ENCODE peak calls at places on chromosomes 12 and 14, in ten cellular contexts. S is AG04450, N is endothelial cell of umbilical vein, K is sigmoid colon, H is cardiac fibroblast, D is pancreas, P is right lobe of liver, U is foreskin fibroblast, I is ascending aorta, O is GM12865. B is an unnamed sample.

GRCh38 chr14:90087433-90087832 is 25.6 kb downstream of the KCNK13 start:
- DNase-seq in S (peak), O (peak), P (no peak), H (peak), K (peak), D (no peak), N (no peak), U (peak), I (peak), B (no peak)

GRCh38 chr14:57982802-57983201 is 116.9 kb upstream of the SLC35F4 start:
- DNase-seq in N (no peak), U (no peak), H (no peak), K (no peak), O (peak), S (no peak), P (no peak), D (peak), I (no peak), B (no peak)

GRCh38 chr14:32203928-32204357 is 874 bp upstream of the RNU6-8 start:
- DNase-seq in U (no peak), K (peak), I (no peak), P (no peak), D (peak), O (peak), H (no peak), S (no peak), N (no peak), B (no peak)

GRCh38 chr14:56216631-56217379 is 98.6 kb downstream of the PELI2 start:
- DNase-seq in D (no peak), S (no peak), K (no peak), I (no peak), N (peak), O (peak), P (no peak), U (no peak), H (peak), B (no peak)

GRCh38 chr12:67456281-67456918 is 187.2 kb downstream of the CAND1 start:
- DNase-seq in S (peak), N (no peak), O (peak), K (no peak), H (peak), U (peak), I (no peak), P (no peak), D (peak), B (peak)

GRCh38 chr12:108704527-108704926 is 26.8 kb downstream of the CORO1C start:
- DNase-seq in N (no peak), S (no peak), D (peak), I (no peak), U (no peak), P (no peak), K (no peak), H (no peak), O (no peak), B (no peak)

GRCh38 chr12:75944097-75944904 is 87.3 kb downstream of the PHLDA1 start:
- DNase-seq in K (no peak), S (peak), H (peak), D (no peak), U (peak), O (peak), N (peak), P (no peak), I (no peak), B (peak)

GRCh38 chr14:54725998-54726397 is 159.1 kb downstream of the SAMD4A start:
- DNase-seq in K (no peak), N (no peak), P (no peak), O (no peak), H (no peak), U (no peak), D (no peak), S (no peak), I (no peak), B (no peak)

GRCh38 chr12:95505039-95505438 is 31.1 kb downstream of the METAP2 start:
- DNase-seq in S (no peak), D (no peak), H (no peak), O (no peak), N (no peak), I (no peak), U (no peak), K (no peak), P (no peak), B (no peak)

GRCh38 chr14:77458249-77458950 is 507 bp downstream of the AHSA1 start:
- DNase-seq in U (no peak), H (peak), N (no peak), K (no peak), O (peak), P (no peak), D (no peak), I (no peak), S (no peak), B (no peak)

GRCh38 chr12:114869091-114869834 is 185.3 kb upstream of the TBX3 start:
- DNase-seq in K (no peak), P (no peak), I (no peak), U (peak), S (peak), O (no peak), N (no peak), D (no peak), H (no peak), B (peak)

GRCh38 chr12:49292729-49293055 is 2.3 kb upstream of the PRPH start:
- DNase-seq in N (no peak), P (no peak), H (no peak), D (no peak), I (no peak), U (no peak), S (no peak), O (no peak), K (peak), B (no peak)

GRCh38 chr12:4194661-4195060 is 78.9 kb upstream of the CCND2 start:
- DNase-seq in N (no peak), P (no peak), S (no peak), K (no peak), O (no peak), D (no peak), I (no peak), H (no peak), U (no peak), B (no peak)

GRCh38 chr12:56029666-56030293 is 8.9 kb downstream of the IKZF4 start:
- DNase-seq in P (no peak), D (peak), K (no peak), H (peak), U (peak), O (peak), I (no peak), S (no peak), N (peak), B (no peak)

GRCh38 chr12:62758216-62758615 is 176.7 kb downstream of the PPM1H start:
- DNase-seq in K (no peak), N (no peak), D (no peak), I (no peak), S (peak), U (peak), P (no peak), O (peak), H (peak), B (peak)

GRCh38 chr12:124618291-124618902 is 51.0 kb upstream of the NCOR2 start:
- DNase-seq in P (no peak), N (no peak), H (no peak), D (no peak), U (no peak), O (no peak), S (no peak), I (no peak), K (no peak), B (no peak)

GRCh38 chr12:69265205-69265604 is 25.8 kb downstream of the CPSF6 start:
- DNase-seq in K (no peak), H (no peak), N (no peak), O (no peak), I (no peak), D (no peak), P (no peak), S (no peak), U (no peak), B (no peak)

GRCh38 chr12:84135879-84136278 is 776.7 kb downstream of the SLC6A15 start:
- DNase-seq in O (no peak), P (no peak), I (no peak), K (no peak), U (no peak), H (no peak), D (no peak), S (no peak), N (no peak), B (no peak)

GRCh38 chr14:38255673-38256357 is at the start of gene CLEC14A:
- DNase-seq in N (no peak), U (no peak), O (no peak), I (no peak), K (no peak), D (peak), S (no peak), H (no peak), P (peak), B (no peak)

GRCh38 chr12:19201653-19202052 is 72.1 kb downstream of the PLEKHA5 start:
- DNase-seq in H (peak), I (no peak), D (no peak), K (no peak), N (no peak), S (no peak), U (no peak), P (no peak), O (no peak), B (no peak)

GRCh38 chr12:118359541-118359915 is 13.2 kb downstream of the TAOK3 start:
- DNase-seq in H (no peak), D (no peak), I (no peak), N (no peak), S (no peak), O (peak), P (no peak), K (no peak), U (no peak), B (no peak)

GRCh38 chr12:117125275-117125613 is 26.0 kb upstream of the TESC start:
- DNase-seq in P (no peak), S (no peak), N (no peak), H (no peak), D (no peak), O (no peak), K (no peak), U (peak), I (no peak), B (no peak)

GRCh38 chr12:77189463-77189862 is 124.1 kb upstream of the E2F7 start:
- DNase-seq in K (no peak), N (no peak), D (no peak), U (peak), O (no peak), S (peak), I (no peak), P (no peak), H (peak), B (peak)

GRCh38 chr14:52000631-52001030 is 11.3 kb downstream of the RTRAF start:
- DNase-seq in H (peak), N (no peak), P (no peak), I (no peak), D (no peak), O (no peak), K (no peak), S (no peak), U (no peak), B (no peak)

GRCh38 chr12:40224439-40225291 is at the start of gene LRRK2:
- DNase-seq in K (peak), H (peak), D (peak), U (peak), P (peak), O (peak), N (peak), I (peak), S (no peak), B (no peak)

GRCh38 chr14:99595034-99595433 is 9.0 kb downstream of the CCDC85C start:
- DNase-seq in U (no peak), O (peak), N (no peak), I (no peak), P (no peak), D (no peak), K (no peak), S (no peak), H (no peak), B (no peak)

GRCh38 chr12:65565601-65566560 is 258.4 kb upstream of the HMGA2 start:
- DNase-seq in S (peak), I (no peak), N (peak), U (peak), D (no peak), O (no peak), P (no peak), K (no peak), H (peak), B (peak)

GRCh38 chr12:25811656-25812126 is 146.8 kb upstream of the RASSF8 start:
- DNase-seq in D (no peak), H (peak), N (peak), O (peak), U (peak), K (no peak), P (no peak), I (no peak), S (no peak), B (peak)

GRCh38 chr14:95759952-95760351 is 46.0 kb upstream of the TCL1A start:
- DNase-seq in P (no peak), D (no peak), I (no peak), U (no peak), K (no peak), S (no peak), N (no peak), O (no peak), H (no peak), B (peak)

GRCh38 chr12:131442337-131442918 is 268.5 kb upstream of the SFSWAP start:
- DNase-seq in P (no peak), K (no peak), N (no peak), S (no peak), H (no peak), O (no peak), U (no peak), D (no peak), I (no peak), B (no peak)

GRCh38 chr14:38254565-38255407 is 1.1 kb downstream of the CLEC14A start:
- DNase-seq in H (peak), S (no peak), U (no peak), I (no peak), K (no peak), D (no peak), N (peak), P (no peak), O (no peak), B (no peak)

GRCh38 chr12:16030729-16031128 is 119.6 kb downstream of the DERA start:
- DNase-seq in H (no peak), D (no peak), N (no peak), U (no peak), S (no peak), I (no peak), P (no peak), O (no peak), K (no peak), B (no peak)

GRCh38 chr12:43880547-43880946 is 44.7 kb downstream of the TMEM117 start:
- DNase-seq in S (no peak), I (no peak), N (no peak), U (no peak), P (no peak), H (no peak), D (no peak), O (no peak), K (no peak), B (no peak)

GRCh38 chr14:67722293-67722692 is 20.6 kb downstream of the RDH12 start:
- DNase-seq in D (peak), H (peak), K (peak), P (peak), N (no peak), U (peak), O (no peak), I (no peak), S (no peak), B (no peak)

GRCh38 chr12:111211910-111212757 is 156.8 kb downstream of the PHETA1 start:
- DNase-seq in O (peak), P (no peak), U (no peak), H (no peak), K (no peak), D (no peak), S (no peak), N (no peak), I (no peak), B (no peak)

GRCh38 chr14:26963696-26964095 is 365.9 kb upstream of the NOVA1 start:
- DNase-seq in H (peak), N (no peak), O (no peak), S (no peak), I (no peak), U (no peak), D (no peak), P (no peak), K (peak), B (no peak)

GRCh38 chr14:101534198-101534597 is 27.1 kb upstream of the DIO3 start:
- DNase-seq in I (no peak), P (no peak), K (no peak), S (no peak), H (no peak), U (no peak), D (no peak), O (no peak), N (no peak), B (no peak)
- TF ChIP-seq CTCF in I (no peak), P (no peak), K (no peak), S (no peak), H (no peak), U (no peak), D (no peak), O (no peak), N (no peak), B (no peak)

GRCh38 chr14:65102441-65103149 is at the start of gene MAX:
- DNase-seq in U (peak), D (peak), I (peak), S (peak), N (peak), P (peak), H (peak), K (peak), O (peak), B (peak)
- H3K4me3 ChIP-seq in U (peak), D (peak), I (peak), S (peak), N (peak), P (peak), H (peak), K (peak), O (peak), B (peak)

DNA sequence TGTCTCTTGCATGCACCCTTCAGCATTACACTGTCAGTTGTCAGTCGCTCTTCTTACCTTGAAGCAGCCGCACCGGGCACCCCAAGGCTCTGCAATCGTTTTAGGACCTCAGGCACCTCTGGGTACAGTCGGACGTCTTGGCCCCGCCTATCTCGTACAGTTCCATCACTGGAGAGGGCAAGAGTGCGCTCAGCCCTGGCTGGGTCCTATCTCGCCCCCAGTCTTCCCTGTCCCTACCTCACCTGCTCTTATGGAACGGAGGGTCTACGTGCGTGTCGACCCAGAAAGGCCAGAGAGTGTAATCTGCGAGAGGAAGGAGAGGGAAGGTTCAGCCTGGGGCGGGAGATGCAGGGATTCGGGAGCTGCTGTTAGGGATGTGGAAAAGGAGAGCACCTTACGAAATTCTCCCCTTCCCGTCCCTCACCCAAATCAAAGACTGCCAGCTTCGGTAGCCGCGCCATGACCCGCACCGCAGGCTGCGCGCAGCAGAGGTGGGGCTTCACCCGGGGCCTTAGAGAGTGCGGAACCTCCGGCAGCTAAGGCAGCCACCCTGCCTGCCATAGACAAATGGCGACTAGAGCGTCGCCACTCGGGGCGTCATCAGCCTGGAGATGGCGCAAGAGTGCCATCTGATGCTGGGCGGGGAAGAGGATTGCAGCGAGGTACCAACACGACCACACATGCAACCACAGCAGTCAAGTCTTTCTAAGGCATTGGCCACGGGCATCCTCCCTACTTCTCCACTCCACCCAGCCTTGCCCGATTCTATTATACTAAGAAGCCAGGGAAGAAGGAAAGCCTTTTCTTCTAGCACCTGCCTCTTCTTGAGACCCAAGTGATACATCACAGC is at the start of gene MDP1:
- DNase-seq in U (peak), D (peak), N (peak), H (peak), I (peak), O (peak), P (peak), K (peak), S (peak), B (peak)
- TF ChIP-seq CTCF in U (peak), D (no peak), N (peak), H (peak), I (no peak), O (peak), P (peak), K (peak), S (peak), B (peak)

GRCh38 chr12:42584539-42585174 is 4.9 kb downstream of the PRICKLE1 start:
- DNase-seq in U (no peak), H (no peak), S (no peak), P (no peak), N (peak), K (no peak), O (no peak), D (no peak), I (no peak), B (no peak)
- H3K4me3 ChIP-seq in U (no peak), H (no peak), S (peak), P (no peak), N (no peak), K (no peak), O (no peak), D (no peak), I (peak), B (no peak)

GRCh38 chr12:52769946-52770345 is 7.2 kb downstream of the KRT76 start:
- DNase-seq in U (no peak), K (no peak), O (no peak), N (no peak), D (no peak), P (no peak), H (no peak), I (no peak), S (no peak), B (no peak)
- TF ChIP-seq CTCF in U (no peak), K (no peak), O (no peak), N (no peak), D (no peak), P (no peak), H (no peak), I (no peak), S (no peak), B (no peak)

GRCh38 chr12:120257041-120257821 is 8.3 kb downstream of the PXN start:
- DNase-seq in U (peak), O (no peak), K (peak), P (no peak), D (peak), I (no peak), H (peak), N (peak), S (peak), B (peak)
- H3K4me3 ChIP-seq in U (peak), O (no peak), K (no peak), P (no peak), D (no peak), I (peak), H (no peak), N (no peak), S (peak), B (peak)

GRCh38 chr12:6950401-6950801 is 755 bp upstream of the PTPN6 start:
- DNase-seq in N (no peak), K (peak), S (no peak), D (no peak), H (no peak), I (no peak), U (no peak), O (peak), P (peak), B (no peak)
- TF ChIP-seq CTCF in N (peak), K (no peak), S (peak), D (no peak), H (peak), I (no peak), U (no peak), O (peak), P (no peak), B (no peak)

GRCh38 chr12:127386723-127387122 is 880.2 kb upstream of the TMEM132C start:
- DNase-seq in P (no peak), H (no peak), I (no peak), K (no peak), O (no peak), N (no peak), S (no peak), U (no peak), D (no peak), B (no peak)

GRCh38 chr12:127381681-127382080 is 885.3 kb upstream of the TMEM132C start:
- DNase-seq in O (no peak), P (no peak), K (no peak), U (no peak), I (no peak), S (no peak), N (no peak), D (no peak), H (peak), B (no peak)

GRCh38 chr12:127383281-127383680 is 883.7 kb upstream of the TMEM132C start:
- DNase-seq in U (no peak), D (no peak), I (no peak), S (no peak), H (no peak), N (no peak), P (no peak), K (no peak), O (no peak), B (no peak)

DNA sequence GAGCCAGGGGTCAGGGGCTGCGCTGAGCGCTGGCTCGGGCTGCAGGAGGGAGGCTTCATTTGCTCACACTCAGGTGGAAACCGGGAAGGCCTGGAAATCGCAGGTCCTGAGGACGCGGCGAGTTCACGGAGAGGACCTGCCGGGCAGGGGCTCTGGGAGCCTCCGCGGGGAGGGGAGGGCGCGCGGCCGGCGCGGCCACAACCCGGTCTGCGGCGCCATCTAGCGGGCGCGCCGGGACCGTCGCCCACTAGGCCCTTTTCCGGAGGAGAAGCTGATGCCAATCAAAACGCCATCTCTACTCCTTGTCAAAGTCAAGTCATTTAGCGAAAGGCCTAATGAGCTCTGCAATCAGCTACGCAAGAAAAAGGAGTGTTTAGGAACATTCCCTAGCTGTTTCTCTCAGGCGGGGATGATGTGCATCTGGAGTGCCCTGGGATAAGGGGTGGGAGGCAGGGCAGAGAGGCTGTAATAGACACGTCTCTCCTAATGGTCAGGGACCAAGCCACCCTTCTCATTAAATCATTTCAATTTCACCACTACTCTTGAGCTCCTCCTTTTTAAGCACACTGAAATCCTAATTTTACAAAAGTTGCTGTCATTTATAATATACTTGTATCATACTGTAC is 885.8 kb upstream of the TMEM132C start:
- DNase-seq in O (peak), K (no peak), H (peak), N (no peak), P (peak), I (no peak), S (no peak), U (no peak), D (peak), B (no peak)
- H3K4me3 ChIP-seq in O (peak), K (no peak), H (no peak), N (no peak), P (no peak), I (peak), S (peak), U (peak), D (no peak), B (no peak)

B was measured in HFF-Myc.